ENCODE peak calls at places on chromosomes 11 and 22, in seven cellular contexts. V is GM19239, Q is A549, J is A172, C is ureter, U is gastrocnemius medialis, G is T1000. D is an unnamed sample.

GRCh38 chr11:36409152-36409713 is 100.8 kb downstream of the TRAF6 start:
- DNase-seq in V (no peak), Q (no peak), J (peak), C (no peak), U (no peak), G (no peak), D (no peak)

GRCh38 chr11:47020793-47021624 is 84.4 kb downstream of the CSTPP1 start:
- DNase-seq in V (no peak), Q (no peak), J (peak), C (no peak), U (no peak), G (no peak), D (no peak)

GRCh38 chr11:63814383-63814736 is 1.1 kb downstream of the SPINDOC start:
- DNase-seq in V (no peak), Q (no peak), J (no peak), C (no peak), U (no peak), G (no peak), D (no peak)

GRCh38 chr22:23278883-23279675 is 98.8 kb downstream of the BCR start:
- DNase-seq in V (no peak), Q (peak), J (no peak), C (no peak), U (no peak), G (no peak), D (no peak)

GRCh38 chr11:66607126-66607834 is 9.2 kb upstream of the RBM14 start:
- DNase-seq in V (no peak), Q (no peak), J (peak), C (peak), U (no peak), G (peak), D (no peak)

GRCh38 chr22:22867996-22868715 is 19.5 kb upstream of the IGLL5 start:
- DNase-seq in V (no peak), Q (no peak), J (no peak), C (no peak), U (no peak), G (no peak), D (no peak)

GRCh38 chr11:76799061-76799804 is 16.1 kb downstream of the TSKU start:
- DNase-seq in V (peak), Q (peak), J (peak), C (peak), U (peak), G (no peak), D (peak)

GRCh38 chr22:43050995-43051394 is 36.0 kb upstream of the PACSIN2 start:
- DNase-seq in V (no peak), Q (no peak), J (no peak), C (no peak), U (no peak), G (no peak), D (no peak)

GRCh38 chr11:119361056-119361787 is 14.7 kb upstream of the MFRP start:
- DNase-seq in V (no peak), Q (peak), J (peak), C (peak), U (peak), G (peak), D (peak)

GRCh38 chr11:45881708-45882368 is 3.6 kb upstream of the MAPK8IP1 start:
- DNase-seq in V (no peak), Q (no peak), J (no peak), C (no peak), U (no peak), G (no peak), D (no peak)

GRCh38 chr11:119512373-119512772 is 89.4 kb upstream of the THY1 start:
- DNase-seq in V (no peak), Q (no peak), J (no peak), C (no peak), U (no peak), G (no peak), D (no peak)

GRCh38 chr22:36328635-36329216 is 59.0 kb downstream of the MYH9 start:
- DNase-seq in V (no peak), Q (peak), J (peak), C (peak), U (peak), G (peak), D (peak)

GRCh38 chr11:64353761-64354506 is 5.0 kb upstream of the RPS6KA4 start:
- DNase-seq in V (no peak), Q (no peak), J (no peak), C (no peak), U (no peak), G (no peak), D (no peak)

GRCh38 chr22:20298110-20298802 is 21.6 kb downstream of the DGCR6L start:
- DNase-seq in V (no peak), Q (no peak), J (no peak), C (no peak), U (no peak), G (no peak), D (no peak)

GRCh38 chr11:117097567-117098268 is 510 bp downstream of the SIK3 start:
- DNase-seq in V (peak), Q (peak), J (no peak), C (peak), U (no peak), G (no peak), D (no peak)

GRCh38 chr22:48666620-48667019 is 1161.1 kb downstream of the BRD1 start:
- DNase-seq in V (no peak), Q (no peak), J (no peak), C (no peak), U (no peak), G (no peak), D (no peak)

D was measured in SW 1271.